ENCODE peak calls at places on chromosomes 1 and 21, in five cellular contexts. J is germinal center, Q is PC-3, S is cardiac muscle cell, X is posterior cingulate gyrus. L is an unnamed sample.

GRCh38 chr1:201945157-201945556 is 1.2 kb downstream of the LMOD1 start:
- DNase-seq in Q (no peak), X (no peak), S (no peak), J (no peak), L (no peak)

GRCh38 chr1:163263818-163264217 is 57.9 kb upstream of the NUF2 start:
- DNase-seq in S (no peak), Q (no peak), J (no peak), X (no peak), L (no peak)

GRCh38 chr1:36981771-36982622 is 52.3 kb downstream of the GRIK3 start:
- DNase-seq in S (no peak), J (no peak), X (no peak), Q (no peak), L (peak; percentile 64)

GRCh38 chr1:167439301-167439988 is 78.9 kb downstream of the CD247 start:
- DNase-seq in Q (no peak), S (peak; percentile 44), X (peak; percentile 52), J (peak; percentile 68), L (peak; percentile 35)

GRCh38 chr21:19224090-19224489 is 820.5 kb upstream of the TMPRSS15 start:
- DNase-seq in X (no peak), S (no peak), J (no peak), Q (no peak), L (no peak)

GRCh38 chr21:37294674-37295073 is 27.5 kb upstream of the VPS26C start:
- DNase-seq in S (peak; percentile 52), X (no peak), J (no peak), Q (no peak), L (no peak)

GRCh38 chr21:25934130-25934529 is 199.4 kb downstream of the GABPA start:
- DNase-seq in S (peak; percentile 82), J (no peak), X (no peak), Q (peak; percentile 6), L (no peak)

GRCh38 chr1:200090252-200091159 is 63.0 kb downstream of the NR5A2 start:
- DNase-seq in Q (peak; percentile 66), X (no peak), J (no peak), S (no peak), L (no peak)

GRCh38 chr1:115712911-115713609 is 55.5 kb downstream of the CASQ2 start:
- DNase-seq in S (no peak), Q (peak; percentile 36), J (no peak), X (no peak), L (no peak)

GRCh38 chr1:203327684-203328457 is 22.6 kb downstream of the BTG2 start:
- DNase-seq in X (peak; percentile 63), S (peak; percentile 69), Q (peak; percentile 68), J (peak; percentile 74), L (peak; percentile 66)

L was measured in caudate nucleus.